ENCODE peak calls at places on chromosomes 6 and 20, in six cellular contexts. D, J, B, Z, N and T are unnamed samples.

GRCh38 chr6:143556529-143556928 is 45.0 kb upstream of the FUCA2 start:
- DNase-seq in Z (no peak), N (no peak), D (peak), J (peak), B (no peak), T (no peak)

GRCh38 chr20:35135867-35136586 is 11.1 kb downstream of the EDEM2 start:
- DNase-seq in Z (no peak), J (no peak), D (peak), B (no peak), N (no peak), T (no peak)

GRCh38 chr6:48111143-48111506 is at the start of gene PTCHD4:
- DNase-seq in Z (no peak), N (no peak), D (peak), J (peak), B (no peak), T (no peak)

GRCh38 chr6:3873051-3873450 is 23.9 kb downstream of the FAM50B start:
- DNase-seq in D (no peak), B (no peak), J (no peak), Z (no peak), N (no peak), T (no peak)

GRCh38 chr6:71248306-71248705 is 40.3 kb upstream of the OGFRL1 start:
- DNase-seq in Z (no peak), N (no peak), B (no peak), D (peak), J (peak), T (no peak)

GRCh38 chr6:128743974-128744765 is 138.8 kb upstream of the LAMA2 start:
- DNase-seq in B (no peak), J (no peak), D (no peak), N (no peak), Z (no peak), T (no peak)

GRCh38 chr6:88013015-88013414 is 34.6 kb upstream of the SPACA1 start:
- DNase-seq in D (no peak), J (no peak), Z (no peak), N (no peak), B (no peak), T (no peak)

GRCh38 chr6:8588176-8588575 is 152.8 kb upstream of the SLC35B3 start:
- DNase-seq in N (no peak), J (no peak), B (no peak), Z (no peak), D (no peak), T (no peak)

GRCh38 chr6:34679552-34680255 is 16.9 kb downstream of the ILRUN start:
- DNase-seq in J (no peak), D (no peak), B (no peak), Z (no peak), N (no peak), T (no peak)

GRCh38 chr6:106739387-106739786 is 110.0 kb downstream of the QRSL1 start:
- DNase-seq in Z (no peak), N (no peak), D (peak), B (peak), J (no peak), T (peak)

GRCh38 chr6:29509711-29510110 is 22.0 kb upstream of the MAS1L start:
- DNase-seq in N (no peak), D (no peak), Z (no peak), J (no peak), B (no peak), T (no peak)

GRCh38 chr20:43205699-43206098 is 16.0 kb upstream of the PTPRT start:
- DNase-seq in N (no peak), Z (no peak), D (no peak), B (no peak), J (no peak), T (no peak)

GRCh38 chr20:20561172-20561571 is 151.3 kb downstream of the RALGAPA2 start:
- DNase-seq in J (no peak), B (no peak), Z (no peak), D (no peak), N (no peak), T (no peak)

GRCh38 chr6:31572041-31572911 is at the start of gene LTA:
- DNase-seq in B (no peak), D (no peak), Z (no peak), J (no peak), N (no peak), T (no peak)

GRCh38 chr6:129253731-129254130 is 370.8 kb downstream of the LAMA2 start:
- DNase-seq in J (no peak), Z (no peak), N (no peak), B (no peak), D (no peak), T (no peak)

GRCh38 chr6:136593748-136594490 is 43.7 kb upstream of the MAP7 start:
- DNase-seq in Z (peak), D (peak), B (no peak), N (no peak), J (peak), T (no peak)

GRCh38 chr6:155466546-155466945 is 10.9 kb upstream of the NOX3 start:
- DNase-seq in J (no peak), B (no peak), D (no peak), Z (no peak), N (no peak), T (no peak)

GRCh38 chr6:31918069-31918725 is 9.3 kb upstream of the C2 start:
- DNase-seq in D (peak), J (no peak), B (no peak), Z (no peak), N (no peak), T (no peak)

GRCh38 chr6:108002365-108003221 is 44.6 kb upstream of the SEC63 start:
- DNase-seq in B (no peak), J (no peak), N (no peak), D (no peak), Z (no peak), T (no peak)

GRCh38 chr6:7644394-7644793 is 54.4 kb downstream of the SNRNP48 start:
- DNase-seq in N (no peak), J (no peak), Z (no peak), B (no peak), D (no peak), T (no peak)

GRCh38 chr20:21154692-21155091 is 28.8 kb downstream of the KIZ start:
- DNase-seq in D (no peak), N (no peak), Z (no peak), J (no peak), B (no peak), T (peak)

GRCh38 chr6:88157106-88157505 is 9.0 kb downstream of the CNR1 start:
- DNase-seq in B (no peak), N (no peak), Z (no peak), D (no peak), J (no peak), T (no peak)

GRCh38 chr20:17841751-17842191 is 126.8 kb downstream of the SNX5 start:
- DNase-seq in D (peak), Z (no peak), N (peak), J (peak), B (no peak), T (no peak)

GRCh38 chr20:58001381-58001780 is 227.1 kb downstream of the ANKRD60 start:
- DNase-seq in J (no peak), Z (no peak), D (peak), B (no peak), N (no peak), T (no peak)

GRCh38 chr20:49989234-49990065 is 6.7 kb downstream of the SNAI1 start:
- DNase-seq in B (no peak), D (peak), N (peak), Z (peak), J (peak), T (no peak)

GRCh38 chr6:21594427-21595264 is 1.1 kb downstream of the SOX4 start:
- DNase-seq in B (no peak), Z (no peak), J (no peak), D (peak), N (peak), T (no peak)

GRCh38 chr6:45959534-45960195 is 56.0 kb downstream of the CLIC5 start:
- DNase-seq in J (no peak), B (no peak), N (no peak), Z (no peak), D (peak), T (peak)

GRCh38 chr6:85498596-85499258 is 48.8 kb downstream of the NT5E start:
- DNase-seq in D (no peak), Z (no peak), J (no peak), B (no peak), N (no peak), T (peak)

GRCh38 chr20:46801003-46801702 is 91.7 kb downstream of the SLC2A10 start:
- DNase-seq in D (no peak), Z (no peak), N (no peak), B (no peak), J (no peak), T (no peak)

GRCh38 chr6:150599199-150600002 is at the start of gene PLEKHG1:
- DNase-seq in N (peak), Z (no peak), D (peak), B (no peak), J (no peak), T (no peak)

GRCh38 chr6:52244400-52244799 is at the start of gene IL17F:
- DNase-seq in B (no peak), N (no peak), J (no peak), Z (no peak), D (no peak), T (no peak)

GRCh38 chr20:235891-236290 is 8.8 kb downstream of the DEFB129 start:
- DNase-seq in J (no peak), D (peak), B (no peak), N (no peak), Z (no peak), T (peak)

GRCh38 chr20:54219751-54220426 is 12.0 kb downstream of the PFDN4 start:
- DNase-seq in B (no peak), Z (no peak), D (peak), J (no peak), N (no peak), T (no peak)

GRCh38 chr6:41489284-41489851 is 56.8 kb upstream of the FOXP4 start:
- DNase-seq in Z (no peak), J (no peak), D (peak), N (peak), B (no peak), T (no peak)

GRCh38 chr6:34231566-34232336 is 4.9 kb upstream of the HMGA1 start:
- DNase-seq in N (peak), J (no peak), Z (no peak), D (no peak), B (no peak), T (no peak)

GRCh38 chr6:44049989-44050871 is 77.0 kb downstream of the MRPL14 start:
- DNase-seq in D (peak), Z (no peak), J (no peak), N (no peak), B (no peak), T (no peak)

GRCh38 chr6:132161283-132161682 is 210.1 kb upstream of the CCN2 start:
- DNase-seq in N (no peak), J (peak), B (no peak), D (peak), Z (peak), T (no peak)

GRCh38 chr6:27251672-27252251 is 4.3 kb downstream of the PRSS16 start:
- DNase-seq in D (peak), B (no peak), Z (no peak), N (no peak), J (no peak), T (peak)
- TF ChIP-seq CTCF in D (peak), B (peak), Z (peak), N (no peak), J (peak), T (peak)

DNA sequence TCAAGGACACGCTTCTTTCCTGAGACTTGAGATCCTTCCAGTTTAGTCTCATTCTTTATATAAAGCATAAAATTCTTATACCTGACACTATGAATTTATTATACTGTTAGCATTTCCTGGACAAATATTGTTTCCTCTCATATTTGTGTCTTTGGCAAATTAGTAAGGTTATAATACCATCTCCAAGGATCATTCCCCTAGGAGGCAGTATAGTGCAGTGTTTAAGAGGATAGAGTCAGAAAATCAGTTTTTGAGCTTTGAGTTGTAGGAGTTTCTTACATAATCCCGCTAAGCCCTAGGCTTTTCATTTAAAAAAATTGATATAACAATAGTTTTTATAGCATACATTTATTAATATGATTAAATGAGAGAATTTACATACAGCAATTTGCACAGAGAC is 510.8 kb downstream of the TENT5A start:
- DNase-seq in D (peak), J (peak), N (no peak), B (no peak), Z (no peak), T (peak)
- TF ChIP-seq CTCF in D (peak), J (peak), N (peak), B (peak), Z (peak), T (peak)

DNA sequence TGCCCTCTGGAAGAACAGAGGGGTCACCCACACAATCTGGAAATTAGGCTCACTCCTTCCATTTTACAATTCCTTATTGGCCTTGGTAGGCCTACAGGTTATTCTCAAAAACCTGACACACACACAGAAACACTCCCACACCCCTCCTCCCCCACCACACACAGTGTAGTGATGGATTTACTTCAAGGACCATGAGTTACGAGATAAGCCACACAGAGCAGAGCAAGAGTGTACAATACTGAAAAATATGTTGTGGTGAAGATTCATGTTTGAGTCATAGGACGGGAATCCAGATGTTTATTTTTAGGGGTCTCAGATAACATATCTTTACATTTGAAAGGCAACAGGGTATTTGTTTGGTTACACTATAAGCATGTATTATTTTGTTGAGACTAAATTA is 291.9 kb downstream of the PLCB1 start:
- DNase-seq in D (peak), N (no peak), B (no peak), Z (peak), J (peak), T (no peak)
- TF ChIP-seq CTCF in D (no peak), N (no peak), B (no peak), Z (no peak), J (no peak), T (no peak)

GRCh38 chr6:124400600-124400999 is 561.6 kb upstream of the RNF217 start:
- DNase-seq in Z (no peak), D (no peak), N (no peak), J (no peak), B (no peak), T (no peak)
- TF ChIP-seq CTCF in Z (no peak), D (no peak), N (no peak), J (no peak), B (no peak), T (peak)